ENCODE peak calls at places on chromosomes 13 and 19, in nine cellular contexts. H is ascending aorta; E is DND-41; A is COR-L47; K is type B pancreatic cell; G is activated effector memory CD4-positive, alpha-beta T cell treated with Interleukin-2 at 50 U/mL for 16 hours; Z is A172; Q is AG04450; L is NCI-H1417. I is an unnamed sample.

GRCh38 chr19:35120492-35120891 is 4.9 kb downstream of the FXYD3 start:
- DNase-seq in H (no peak), E (no peak), A (peak), K (no peak), G (no peak), Z (peak), Q (no peak), L (no peak), I (no peak)

GRCh38 chr19:51931921-51932320 is 4.6 kb downstream of the ZNF613 start:
- DNase-seq in H (no peak), E (no peak), A (no peak), K (no peak), G (no peak), Z (no peak), Q (no peak), L (no peak), I (no peak)

GRCh38 chr13:20492641-20493040 is 33.0 kb downstream of the CRYL1 start:
- DNase-seq in H (no peak), E (peak), A (peak), K (no peak), G (no peak), Z (peak), Q (no peak), L (no peak), I (no peak)

GRCh38 chr13:29845440-29846056 is 4.9 kb downstream of the UBL3 start:
- DNase-seq in H (no peak), E (no peak), A (no peak), K (no peak), G (no peak), Z (no peak), Q (no peak), L (no peak), I (no peak)

GRCh38 chr19:9751449-9751848 is 17.1 kb downstream of the ZNF846 start:
- DNase-seq in H (no peak), E (no peak), A (no peak), K (no peak), G (no peak), Z (no peak), Q (no peak), L (no peak), I (no peak)

GRCh38 chr19:17359905-17360800 is 17.0 kb downstream of the PLVAP start:
- DNase-seq in H (no peak), E (no peak), A (no peak), K (no peak), G (no peak), Z (no peak), Q (no peak), L (no peak), I (no peak)

GRCh38 chr13:21683034-21683733 is 12.3 kb downstream of the FGF9 start:
- DNase-seq in H (no peak), E (no peak), A (no peak), K (no peak), G (no peak), Z (peak), Q (peak), L (no peak), I (no peak)

GRCh38 chr13:75628811-75629210 is 7.3 kb upstream of the LMO7 start:
- DNase-seq in H (no peak), E (no peak), A (no peak), K (no peak), G (no peak), Z (no peak), Q (no peak), L (no peak), I (no peak)

GRCh38 chr19:8242212-8242821 is 33.1 kb downstream of the CERS4 start:
- DNase-seq in H (no peak), E (no peak), A (no peak), K (no peak), G (no peak), Z (no peak), Q (no peak), L (no peak), I (no peak)

GRCh38 chr13:45049478-45049877 is 60.1 kb downstream of the GPALPP1 start:
- DNase-seq in H (no peak), E (no peak), A (no peak), K (no peak), G (no peak), Z (no peak), Q (no peak), L (no peak), I (no peak)

GRCh38 chr19:49133621-49134454 is 14.5 kb downstream of the PPFIA3 start:
- DNase-seq in H (no peak), E (peak), A (no peak), K (no peak), G (no peak), Z (no peak), Q (no peak), L (peak), I (peak)

I was measured in NCI-H1105.